ENCODE peak calls at places on chromosomes 6 and 20, in seven cellular contexts. One of them, this sample, is unnamed.

GRCh38 chr6:133343220-133343619 is 102.1 kb downstream of the EYA4 start:
- DNase-seq in cardiac muscle cell: no peak
- DNase-seq in upper lobe of right lung: no peak
- DNase-seq in pancreas: no peak
- DNase-seq in GM10248: no peak
- DNase-seq in HFFc6: no peak
- DNase-seq in heart left ventricle: no peak
- DNase-seq in this sample: no peak

GRCh38 chr20:50224553-50225255 is 34.1 kb downstream of the CEBPB start:
- DNase-seq in upper lobe of right lung: peak
- DNase-seq in GM10248: no peak
- DNase-seq in pancreas: no peak
- DNase-seq in cardiac muscle cell: peak
- DNase-seq in HFFc6: peak
- DNase-seq in heart left ventricle: peak
- DNase-seq in this sample: no peak

GRCh38 chr20:43721097-43721428 is 5.7 kb downstream of the GTSF1L start:
- DNase-seq in GM10248: no peak
- DNase-seq in heart left ventricle: no peak
- DNase-seq in cardiac muscle cell: no peak
- DNase-seq in pancreas: no peak
- DNase-seq in upper lobe of right lung: no peak
- DNase-seq in HFFc6: no peak
- DNase-seq in this sample: no peak

GRCh38 chr20:63138855-63139341 is 77.0 kb downstream of the YTHDF1 start:
- DNase-seq in pancreas: no peak
- DNase-seq in GM10248: no peak
- DNase-seq in heart left ventricle: no peak
- DNase-seq in upper lobe of right lung: peak
- DNase-seq in cardiac muscle cell: peak
- DNase-seq in HFFc6: no peak
- DNase-seq in this sample: no peak

GRCh38 chr6:138439546-138439945 is 35.5 kb downstream of the HEBP2 start:
- DNase-seq in upper lobe of right lung: no peak
- DNase-seq in HFFc6: no peak
- DNase-seq in GM10248: no peak
- DNase-seq in cardiac muscle cell: no peak
- DNase-seq in heart left ventricle: no peak
- DNase-seq in pancreas: no peak
- DNase-seq in this sample: no peak

GRCh38 chr6:45827952-45828530 is 187.6 kb downstream of the CLIC5 start:
- DNase-seq in pancreas: no peak
- DNase-seq in upper lobe of right lung: no peak
- DNase-seq in GM10248: no peak
- DNase-seq in HFFc6: no peak
- DNase-seq in heart left ventricle: no peak
- DNase-seq in cardiac muscle cell: no peak
- DNase-seq in this sample: no peak

GRCh38 chr6:170288091-170288631 is 2.7 kb downstream of the DLL1 start:
- DNase-seq in HFFc6: no peak
- DNase-seq in cardiac muscle cell: no peak
- DNase-seq in pancreas: no peak
- DNase-seq in heart left ventricle: no peak
- DNase-seq in GM10248: no peak
- DNase-seq in upper lobe of right lung: no peak
- DNase-seq in this sample: no peak

GRCh38 chr20:18176318-18176785 is 38.7 kb downstream of the KAT14 start:
- DNase-seq in heart left ventricle: no peak
- DNase-seq in pancreas: no peak
- DNase-seq in cardiac muscle cell: peak
- DNase-seq in HFFc6: no peak
- DNase-seq in upper lobe of right lung: no peak
- DNase-seq in GM10248: no peak
- DNase-seq in this sample: no peak

GRCh38 chr6:111602481-111603404 is 2.9 kb downstream of the TRAF3IP2 start:
- DNase-seq in HFFc6: peak
- DNase-seq in cardiac muscle cell: peak
- DNase-seq in GM10248: no peak
- DNase-seq in upper lobe of right lung: no peak
- DNase-seq in heart left ventricle: peak
- DNase-seq in pancreas: no peak
- DNase-seq in this sample: no peak

GRCh38 chr20:47319517-47320252 is 36.8 kb downstream of the ZMYND8 start:
- DNase-seq in HFFc6: peak
- DNase-seq in cardiac muscle cell: peak
- DNase-seq in pancreas: peak
- DNase-seq in heart left ventricle: peak
- DNase-seq in upper lobe of right lung: peak
- DNase-seq in GM10248: no peak
- DNase-seq in this sample: no peak

GRCh38 chr6:170524188-170524535 is 28.9 kb downstream of the PSMB1 start:
- DNase-seq in upper lobe of right lung: no peak
- DNase-seq in pancreas: no peak
- DNase-seq in GM10248: no peak
- DNase-seq in cardiac muscle cell: no peak
- DNase-seq in HFFc6: no peak
- DNase-seq in heart left ventricle: peak
- DNase-seq in this sample: no peak

GRCh38 chr6:90413867-90414266 is 117.2 kb upstream of the BACH2 start:
- DNase-seq in cardiac muscle cell: peak
- DNase-seq in HFFc6: no peak
- DNase-seq in upper lobe of right lung: no peak
- DNase-seq in heart left ventricle: peak
- DNase-seq in GM10248: peak
- DNase-seq in pancreas: no peak
- DNase-seq in this sample: no peak

GRCh38 chr6:37092851-37093727 is 76.9 kb upstream of the PIM1 start:
- DNase-seq in pancreas: no peak
- DNase-seq in heart left ventricle: no peak
- DNase-seq in cardiac muscle cell: no peak
- DNase-seq in GM10248: no peak
- DNase-seq in upper lobe of right lung: no peak
- DNase-seq in HFFc6: no peak
- DNase-seq in this sample: no peak

GRCh38 chr6:15881150-15881549 is 218.3 kb upstream of the DTNBP1 start:
- DNase-seq in cardiac muscle cell: no peak
- DNase-seq in heart left ventricle: peak
- DNase-seq in pancreas: no peak
- DNase-seq in GM10248: no peak
- DNase-seq in HFFc6: no peak
- DNase-seq in upper lobe of right lung: no peak
- DNase-seq in this sample: no peak

GRCh38 chr20:47406849-47407682 is 50.6 kb upstream of the ZMYND8 start:
- DNase-seq in GM10248: no peak
- DNase-seq in upper lobe of right lung: no peak
- DNase-seq in cardiac muscle cell: no peak
- DNase-seq in HFFc6: peak
- DNase-seq in pancreas: no peak
- DNase-seq in heart left ventricle: no peak
- DNase-seq in this sample: no peak

GRCh38 chr20:3812975-3813599 is 7.3 kb upstream of the AP5S1 start:
- DNase-seq in upper lobe of right lung: no peak
- DNase-seq in pancreas: no peak
- DNase-seq in cardiac muscle cell: peak
- DNase-seq in heart left ventricle: no peak
- DNase-seq in GM10248: no peak
- DNase-seq in HFFc6: no peak
- DNase-seq in this sample: no peak

GRCh38 chr6:125046107-125046925 is 84.1 kb downstream of the RNF217 start:
- DNase-seq in upper lobe of right lung: no peak
- DNase-seq in heart left ventricle: no peak
- DNase-seq in HFFc6: peak
- DNase-seq in GM10248: no peak
- DNase-seq in cardiac muscle cell: no peak
- DNase-seq in pancreas: no peak
- DNase-seq in this sample: no peak

GRCh38 chr6:167341665-167342655 is 17.1 kb downstream of the TTLL2 start:
- DNase-seq in cardiac muscle cell: no peak
- DNase-seq in HFFc6: no peak
- DNase-seq in heart left ventricle: no peak
- DNase-seq in upper lobe of right lung: no peak
- DNase-seq in GM10248: no peak
- DNase-seq in pancreas: no peak
- DNase-seq in this sample: no peak

GRCh38 chr6:46909371-46909770 is 12.4 kb downstream of the ADGRF5 start:
- DNase-seq in pancreas: no peak
- DNase-seq in upper lobe of right lung: no peak
- DNase-seq in cardiac muscle cell: peak
- DNase-seq in HFFc6: no peak
- DNase-seq in heart left ventricle: no peak
- DNase-seq in GM10248: no peak
- DNase-seq in this sample: no peak

GRCh38 chr6:71478834-71479541 is 190.4 kb downstream of the OGFRL1 start:
- DNase-seq in GM10248: no peak
- DNase-seq in pancreas: no peak
- DNase-seq in HFFc6: peak
- DNase-seq in cardiac muscle cell: peak
- DNase-seq in upper lobe of right lung: no peak
- DNase-seq in heart left ventricle: no peak
- DNase-seq in this sample: no peak

GRCh38 chr6:166999845-167000253 is 652 bp downstream of the CEP43 start:
- DNase-seq in GM10248: no peak
- DNase-seq in HFFc6: no peak
- DNase-seq in upper lobe of right lung: no peak
- DNase-seq in pancreas: no peak
- DNase-seq in cardiac muscle cell: peak
- DNase-seq in heart left ventricle: no peak
- DNase-seq in this sample: no peak

GRCh38 chr20:25624500-25624939 is 706 bp upstream of the NANP start:
- DNase-seq in HFFc6: no peak
- DNase-seq in heart left ventricle: peak
- DNase-seq in GM10248: no peak
- DNase-seq in cardiac muscle cell: no peak
- DNase-seq in pancreas: no peak
- DNase-seq in upper lobe of right lung: no peak
- DNase-seq in this sample: no peak

GRCh38 chr20:25623736-25624499 is at the start of gene NANP:
- DNase-seq in heart left ventricle: peak
- DNase-seq in cardiac muscle cell: peak
- DNase-seq in GM10248: peak
- DNase-seq in HFFc6: peak
- DNase-seq in pancreas: peak
- DNase-seq in upper lobe of right lung: peak
- DNase-seq in this sample: peak

GRCh38 chr20:25623225-25623735 is 534 bp downstream of the NANP start:
- DNase-seq in cardiac muscle cell: peak
- DNase-seq in GM10248: peak
- DNase-seq in upper lobe of right lung: peak
- DNase-seq in HFFc6: peak
- DNase-seq in heart left ventricle: peak
- DNase-seq in pancreas: peak
- DNase-seq in this sample: peak

GRCh38 chr20:25622049-25622448 is 1.8 kb downstream of the NANP start:
- DNase-seq in GM10248: no peak
- DNase-seq in pancreas: no peak
- DNase-seq in cardiac muscle cell: no peak
- DNase-seq in heart left ventricle: no peak
- DNase-seq in upper lobe of right lung: no peak
- DNase-seq in HFFc6: no peak
- DNase-seq in this sample: no peak

GRCh38 chr20:25622450-25623224 is 1.2 kb downstream of the NANP start:
- DNase-seq in pancreas: no peak
- DNase-seq in HFFc6: peak
- DNase-seq in upper lobe of right lung: no peak
- DNase-seq in cardiac muscle cell: no peak
- DNase-seq in GM10248: no peak
- DNase-seq in heart left ventricle: no peak
- DNase-seq in this sample: no peak
- TF ChIP-seq CTCF in pancreas: no peak
- TF ChIP-seq CTCF in HFFc6: no peak
- TF ChIP-seq CTCF in upper lobe of right lung: no peak
- TF ChIP-seq CTCF in cardiac muscle cell: no peak
- TF ChIP-seq CTCF in GM10248: no peak
- TF ChIP-seq CTCF in heart left ventricle: no peak
- TF ChIP-seq CTCF in this sample: no peak

GRCh38 chr6:128882991-128883571 is at the start of gene LAMA2:
- DNase-seq in HFFc6: peak
- DNase-seq in heart left ventricle: peak
- DNase-seq in upper lobe of right lung: peak
- DNase-seq in cardiac muscle cell: peak
- DNase-seq in GM10248: no peak
- DNase-seq in pancreas: peak
- DNase-seq in this sample: peak
- TF ChIP-seq CTCF in HFFc6: peak
- TF ChIP-seq CTCF in heart left ventricle: no peak
- TF ChIP-seq CTCF in upper lobe of right lung: no peak
- TF ChIP-seq CTCF in cardiac muscle cell: peak
- TF ChIP-seq CTCF in GM10248: no peak
- TF ChIP-seq CTCF in pancreas: no peak
- TF ChIP-seq CTCF in this sample: no peak

DNA sequence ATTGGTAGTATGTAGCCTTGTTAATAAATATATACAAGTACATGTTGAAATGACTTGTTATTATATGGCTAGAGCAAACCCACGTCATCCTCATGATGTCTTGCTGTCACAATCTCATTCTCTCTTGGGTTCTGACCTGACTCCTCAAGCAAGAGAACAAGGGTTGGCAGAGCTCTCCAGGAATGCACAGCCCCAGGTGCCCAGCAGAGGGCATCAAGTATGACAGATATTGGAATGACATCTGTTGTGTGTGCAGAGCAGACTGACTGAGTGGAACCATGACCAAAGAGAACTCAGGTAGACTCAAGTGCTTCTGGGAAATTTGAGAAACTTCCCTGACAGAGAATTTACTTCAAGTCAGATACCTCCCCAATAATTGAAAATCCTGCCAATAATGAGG is 90.6 kb downstream of the PAX1 start:
- DNase-seq in upper lobe of right lung: no peak
- DNase-seq in heart left ventricle: no peak
- DNase-seq in GM10248: no peak
- DNase-seq in cardiac muscle cell: no peak
- DNase-seq in HFFc6: no peak
- DNase-seq in pancreas: no peak
- DNase-seq in this sample: no peak
- TF ChIP-seq CTCF in upper lobe of right lung: no peak
- TF ChIP-seq CTCF in heart left ventricle: no peak
- TF ChIP-seq CTCF in GM10248: no peak
- TF ChIP-seq CTCF in cardiac muscle cell: no peak
- TF ChIP-seq CTCF in HFFc6: no peak
- TF ChIP-seq CTCF in pancreas: no peak
- TF ChIP-seq CTCF in this sample: no peak

GRCh38 chr6:160299559-160299958 is 40.9 kb upstream of the SLC22A2 start:
- DNase-seq in GM10248: no peak
- DNase-seq in upper lobe of right lung: no peak
- DNase-seq in heart left ventricle: no peak
- DNase-seq in cardiac muscle cell: no peak
- DNase-seq in HFFc6: no peak
- DNase-seq in pancreas: no peak
- DNase-seq in this sample: no peak

GRCh38 chr6:160293844-160294243 is 35.2 kb upstream of the SLC22A2 start:
- DNase-seq in upper lobe of right lung: peak
- DNase-seq in GM10248: no peak
- DNase-seq in HFFc6: no peak
- DNase-seq in heart left ventricle: no peak
- DNase-seq in pancreas: no peak
- DNase-seq in cardiac muscle cell: peak
- DNase-seq in this sample: no peak

GRCh38 chr6:160300076-160300695 is 41.6 kb upstream of the SLC22A2 start:
- DNase-seq in upper lobe of right lung: no peak
- DNase-seq in pancreas: no peak
- DNase-seq in cardiac muscle cell: no peak
- DNase-seq in HFFc6: no peak
- DNase-seq in heart left ventricle: no peak
- DNase-seq in GM10248: no peak
- DNase-seq in this sample: no peak

GRCh38 chr6:160301341-160301740 is 42.7 kb upstream of the SLC22A2 start:
- DNase-seq in upper lobe of right lung: no peak
- DNase-seq in GM10248: no peak
- DNase-seq in pancreas: no peak
- DNase-seq in heart left ventricle: no peak
- DNase-seq in HFFc6: no peak
- DNase-seq in cardiac muscle cell: no peak
- DNase-seq in this sample: no peak

GRCh38 chr6:160297310-160297709 is 38.7 kb upstream of the SLC22A2 start:
- DNase-seq in GM10248: no peak
- DNase-seq in pancreas: no peak
- DNase-seq in upper lobe of right lung: no peak
- DNase-seq in HFFc6: no peak
- DNase-seq in cardiac muscle cell: no peak
- DNase-seq in heart left ventricle: no peak
- DNase-seq in this sample: no peak
- TF ChIP-seq CTCF in GM10248: no peak
- TF ChIP-seq CTCF in pancreas: no peak
- TF ChIP-seq CTCF in upper lobe of right lung: no peak
- TF ChIP-seq CTCF in HFFc6: no peak
- TF ChIP-seq CTCF in cardiac muscle cell: no peak
- TF ChIP-seq CTCF in heart left ventricle: no peak
- TF ChIP-seq CTCF in this sample: no peak

This sample was measured in omental fat pad.